ENCODE peak calls at places on chromosomes 2 and 18, in nine cellular contexts. D is PC-3; Z is GM06990; Y is iPS-NIHi11; I is hippocampal formation; M is iris pigment epithelial cell; A is activated T-helper 1 cell treated with anti-CD3 and anti-CD28 coated beads, Interleukin-2, amount 50 U/mL, for 16 hours; R is stimulated activated CD4-positive, alpha-beta T cell treated with anti-CD3 and anti-CD28 coated beads, Interleukin-1b, Interleukin-23, amount 100 ng/mL, for 1 hour; V is GM03348. W is an unnamed sample.

GRCh38 chr2:58769494-58770239 is 528.5 kb upstream of the FANCL start:
- DNase-seq in D (no peak), V (no peak), I (no peak), M (no peak), R (no peak), Z (no peak), A (no peak), Y (no peak), W (no peak)

GRCh38 chr2:55781542-55781941 is 87.9 kb upstream of the PNPT1 start:
- DNase-seq in R (no peak), D (no peak), V (no peak), Y (no peak), M (no peak), A (no peak), Z (no peak), I (no peak), W (no peak)

GRCh38 chr2:174485763-174486613 is 841 bp downstream of the GPR155 start:
- DNase-seq in D (peak; percentile 21), M (peak; percentile 69), V (peak; percentile 21), I (peak; percentile 34), Z (no peak), R (no peak), A (no peak), Y (peak; percentile 35), W (peak; percentile 15)

GRCh38 chr2:218746470-218746795 is 35.5 kb upstream of the CYP27A1 start:
- DNase-seq in I (no peak), M (no peak), R (no peak), V (no peak), Z (no peak), Y (no peak), A (no peak), D (no peak), W (no peak)

GRCh38 chr2:18119883-18120282 is 241.4 kb downstream of the KCNS3 start:
- DNase-seq in R (no peak), V (peak; percentile 58), A (no peak), M (peak; percentile 26), Y (no peak), I (no peak), D (no peak), Z (no peak), W (no peak)

GRCh38 chr2:204705243-204705971 is 160.1 kb downstream of the PARD3B start:
- DNase-seq in D (peak; percentile 68), A (no peak), V (no peak), Z (no peak), R (no peak), Y (peak; percentile 11), I (no peak), M (peak; percentile 75), W (no peak)

GRCh38 chr2:223054193-223054781 is 2.3 kb downstream of the KCNE4 start:
- DNase-seq in M (peak; percentile 74), Y (no peak), A (no peak), I (no peak), R (no peak), D (no peak), V (peak; percentile 56), Z (no peak), W (no peak)

GRCh38 chr2:216316743-216317142 is 55.5 kb downstream of the MARCHF4 start:
- DNase-seq in M (peak; percentile 69), D (peak; percentile 76), A (no peak), Y (no peak), I (no peak), V (peak; percentile 60), Z (no peak), R (no peak), W (no peak)

GRCh38 chr2:106582431-106583143 is 95.4 kb downstream of the CD8B2 start:
- DNase-seq in A (peak; percentile 13), V (peak; percentile 94), Z (no peak), I (peak; percentile 74), R (peak; percentile 19), M (peak; percentile 73), D (peak; percentile 84), Y (peak; percentile 87), W (peak; percentile 88)

GRCh38 chr18:26227051-26227672 is 917 bp downstream of the TAF4B start:
- DNase-seq in D (peak; percentile 21), I (no peak), V (peak; percentile 8), A (no peak), M (peak; percentile 8), Y (no peak), R (no peak), Z (peak; percentile 33), W (no peak)

GRCh38 chr2:188306271-188306670 is 14.6 kb downstream of the GULP1 start:
- DNase-seq in V (no peak), I (no peak), Z (no peak), M (peak; percentile 39), R (no peak), D (no peak), Y (no peak), A (no peak), W (no peak)

GRCh38 chr18:21004721-21005120 is 106.9 kb downstream of the ROCK1 start:
- DNase-seq in M (peak; percentile 85), R (no peak), D (no peak), Z (no peak), Y (no peak), V (peak; percentile 81), A (no peak), I (no peak), W (no peak)

GRCh38 chr2:105451571-105452140 is 52.8 kb upstream of the FHL2 start:
- DNase-seq in R (no peak), M (no peak), A (no peak), V (no peak), I (no peak), Z (no peak), Y (no peak), D (no peak), W (no peak)

W was measured in GM20000.